ENCODE peak calls at places on chromosomes 16 and 17, in six cellular contexts. L, S, O, Y, H and T are unnamed samples.

GRCh38 chr16:30184430-30185140 is 1.2 kb downstream of the CORO1A start:
- DNase-seq in L (peak; percentile 31), S (no peak), O (peak; percentile 25), Y (no peak), H (no peak), T (peak; percentile 76)

GRCh38 chr17:78449983-78450382 is 71.5 kb downstream of the PGS1 start:
- DNase-seq in L (no peak), S (no peak), O (no peak), Y (no peak), H (no peak), T (no peak)

GRCh38 chr17:21008992-21009671 is 33.7 kb downstream of the USP22 start:
- DNase-seq in L (no peak), S (no peak), O (no peak), Y (no peak), H (no peak), T (no peak)

GRCh38 chr16:23072084-23072599 is 77.1 kb downstream of the USP31 start:
- DNase-seq in L (peak; percentile 80), S (peak; percentile 92), O (no peak), Y (peak; percentile 90), H (no peak), T (no peak)

GRCh38 chr16:58738672-58739296 is 4.7 kb upstream of the GOT2 start:
- DNase-seq in L (no peak), S (no peak), O (no peak), Y (no peak), H (no peak), T (peak; percentile 49)

GRCh38 chr17:1005361-1005946 is 8.5 kb downstream of the TIMM22 start:
- DNase-seq in L (peak; percentile 85), S (no peak), O (no peak), Y (peak; percentile 93), H (no peak), T (no peak)

GRCh38 chr17:28925912-28926365 is 23.1 kb upstream of the DHRS13 start:
- DNase-seq in L (no peak), S (no peak), O (no peak), Y (peak; percentile 88), H (no peak), T (peak; percentile 92)

GRCh38 chr17:20072692-20072992 is 63.5 kb downstream of the SPECC1 start:
- DNase-seq in L (no peak), S (no peak), O (no peak), Y (no peak), H (no peak), T (no peak)

GRCh38 chr17:13522749-13523148 is 79.0 kb downstream of the HS3ST3A1 start:
- DNase-seq in L (no peak), S (no peak), O (no peak), Y (no peak), H (no peak), T (no peak)

GRCh38 chr17:6627019-6627418 is 13.5 kb downstream of the KIAA0753 start:
- DNase-seq in L (no peak), S (no peak), O (no peak), Y (peak; percentile 21), H (no peak), T (no peak)

GRCh38 chr17:28745052-28745776 is 1.4 kb downstream of the TRAF4 start:
- DNase-seq in L (peak; percentile 75), S (no peak), O (no peak), Y (peak; percentile 72), H (peak; percentile 90), T (peak; percentile 74)

GRCh38 chr17:78179372-78179771 is 7.5 kb downstream of the TK1 start:
- DNase-seq in L (peak; percentile 68), S (no peak), O (no peak), Y (no peak), H (no peak), T (peak; percentile 42)

GRCh38 chr17:30921544-30922196 is at the start of gene ADAP2:
- DNase-seq in L (peak; percentile 75), S (no peak), O (peak; percentile 51), Y (no peak), H (no peak), T (peak; percentile 50)

GRCh38 chr16:22786284-22786683 is 27.7 kb upstream of the HS3ST2 start:
- DNase-seq in L (no peak), S (no peak), O (no peak), Y (no peak), H (no peak), T (peak; percentile 19)

GRCh38 chr17:73011016-73011486 is 81.4 kb downstream of the SLC39A11 start:
- DNase-seq in L (no peak), S (no peak), O (no peak), Y (peak; percentile 37), H (no peak), T (peak; percentile 79)

GRCh38 chr17:14833201-14833773 is 431.8 kb downstream of the PMP22 start:
- DNase-seq in L (no peak), S (no peak), O (no peak), Y (no peak), H (no peak), T (peak; percentile 46)

GRCh38 chr17:51397361-51398127 is 137.2 kb downstream of the UTP18 start:
- DNase-seq in L (no peak), S (no peak), O (no peak), Y (no peak), H (no peak), T (no peak)

GRCh38 chr16:65429504-65430149 is 307.8 kb upstream of the CDH11 start:
- DNase-seq in L (no peak), S (peak; percentile 50), O (no peak), Y (no peak), H (no peak), T (no peak)

GRCh38 chr17:9132291-9132690 is 111.0 kb downstream of the NTN1 start:
- DNase-seq in L (no peak), S (no peak), O (no peak), Y (no peak), H (no peak), T (no peak)

GRCh38 chr17:7883781-7884386 is 4.7 kb upstream of the CHD3 start:
- DNase-seq in L (no peak), S (no peak), O (no peak), Y (peak; percentile 58), H (no peak), T (peak; percentile 8)

GRCh38 chr16:15493416-15494181 is 59.2 kb downstream of the BMERB1 start:
- DNase-seq in L (no peak), S (no peak), O (no peak), Y (peak; percentile 40), H (no peak), T (no peak)

GRCh38 chr17:48051278-48051677 is 3.1 kb downstream of the NFE2L1 start:
- DNase-seq in L (no peak), S (no peak), O (no peak), Y (no peak), H (no peak), T (no peak)

GRCh38 chr17:80424261-80424660 is 9.3 kb downstream of the ENDOV start:
- DNase-seq in L (no peak), S (no peak), O (no peak), Y (no peak), H (no peak), T (no peak)

GRCh38 chr16:46632778-46633733 is 11.9 kb upstream of the SHCBP1 start:
- DNase-seq in L (no peak), S (no peak), O (no peak), Y (no peak), H (peak; percentile 87), T (no peak)

GRCh38 chr17:82917656-82918345 is 78.0 kb upstream of the ZNF750 start:
- DNase-seq in L (no peak), S (no peak), O (no peak), Y (peak; percentile 21), H (peak; percentile 23), T (peak; percentile 48)

GRCh38 chr16:6643083-6643686 is 689.5 kb upstream of the RBFOX1 start:
- DNase-seq in L (peak; percentile 47), S (no peak), O (no peak), Y (peak; percentile 58), H (peak; percentile 31), T (peak; percentile 55)

GRCh38 chr17:36132421-36132831 is 28.8 kb downstream of the CCL4 start:
- DNase-seq in L (no peak), S (no peak), O (no peak), Y (no peak), H (no peak), T (no peak)

DNA sequence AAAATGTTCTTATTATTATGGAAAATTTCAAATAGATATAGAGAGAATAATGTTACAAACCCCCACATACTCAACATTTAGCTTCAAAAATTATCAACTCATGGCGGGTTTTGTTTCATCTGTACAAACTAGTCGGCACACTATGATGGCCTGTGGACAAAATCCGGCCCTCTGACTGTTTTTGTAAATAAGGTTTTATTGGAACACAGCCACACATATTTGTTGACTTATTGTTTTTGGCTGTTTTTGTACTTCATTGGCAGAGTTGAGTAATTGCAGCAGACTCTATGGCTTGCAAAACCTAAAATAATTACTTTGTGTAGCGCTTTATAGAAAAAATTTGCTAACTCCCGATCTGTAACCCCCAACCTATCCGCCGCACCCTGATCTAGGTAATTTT is 41.4 kb upstream of the CLEC18A start:
- DNase-seq in L (no peak), S (no peak), O (no peak), Y (no peak), H (no peak), T (no peak)
- TF ChIP-seq POLR2A in L (no peak), S (no peak), O (no peak), Y (no peak), H (no peak), T (no peak)

DNA sequence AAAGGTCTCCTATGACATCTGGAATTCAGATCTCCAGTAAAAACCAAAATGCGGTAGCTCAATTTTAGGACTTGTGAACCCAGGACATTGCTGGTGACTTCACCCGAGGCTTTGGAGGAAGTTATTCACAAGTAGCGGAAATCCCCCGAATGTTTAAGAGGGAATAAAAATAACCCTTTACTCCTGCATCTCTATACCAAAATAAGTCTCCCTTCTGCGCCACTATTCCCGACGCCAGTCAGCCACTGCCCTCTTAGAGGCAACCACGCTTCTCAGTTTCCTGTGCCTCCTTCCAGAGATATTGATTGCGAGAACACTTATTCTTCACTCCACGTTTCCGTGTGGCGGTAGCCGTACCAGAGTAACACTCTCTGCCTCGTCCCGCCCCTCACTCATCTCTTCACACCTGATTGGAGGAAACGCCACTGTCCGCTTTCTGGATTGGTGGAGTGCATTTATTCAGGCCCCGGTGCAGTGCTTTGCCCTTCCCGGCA is 27.4 kb downstream of the EMP2 start:
- DNase-seq in L (peak; percentile 30), S (no peak), O (peak; percentile 75), Y (peak; percentile 13), H (no peak), T (peak; percentile 48)
- TF ChIP-seq POLR2A in L (no peak), S (no peak), O (no peak), Y (no peak), H (no peak), T (no peak)

GRCh38 chr16:89105599-89106151 is 12.0 kb downstream of the ACSF3 start:
- DNase-seq in L (no peak), S (no peak), O (no peak), Y (no peak), H (no peak), T (no peak)
- TF ChIP-seq POLR2A in L (no peak), S (no peak), O (no peak), Y (no peak), H (no peak), T (no peak)

GRCh38 chr17:42016411-42016831 is 818 bp downstream of the DNAJC7 start:
- DNase-seq in L (no peak), S (no peak), O (no peak), Y (peak; percentile 37), H (no peak), T (no peak)
- TF ChIP-seq POLR2A in L (no peak), S (no peak), O (no peak), Y (no peak), H (no peak), T (no peak)